ENCODE peak calls at places on chromosome 18, in ten cellular contexts. I, Q, J, T, F, O, U, Y, R and B are unnamed samples.

GRCh38 chr18:62781262-62781661 is 65.9 kb downstream of the PHLPP1 start:
- DNase-seq in I (no peak), Q (no peak), J (no peak), T (no peak), F (no peak), O (no peak), U (no peak), Y (no peak), R (no peak), B (no peak)

GRCh38 chr18:73283788-73284187 is 416.0 kb upstream of the NETO1 start:
- DNase-seq in I (no peak), Q (no peak), J (no peak), T (no peak), F (no peak), O (no peak), U (peak), Y (no peak), R (no peak), B (peak)

GRCh38 chr18:49301608-49302007 is 158.8 kb downstream of the DYM start:
- DNase-seq in I (no peak), Q (no peak), J (no peak), T (no peak), F (no peak), O (no peak), U (no peak), Y (no peak), R (no peak), B (no peak)

GRCh38 chr18:55319517-55319905 is 268.5 kb downstream of the TCF4 start:
- DNase-seq in I (no peak), Q (no peak), J (no peak), T (no peak), F (no peak), O (no peak), U (peak), Y (no peak), R (no peak), B (peak)

GRCh38 chr18:30405038-30405437 is 637.5 kb downstream of the DSC3 start:
- DNase-seq in I (no peak), Q (no peak), J (no peak), T (no peak), F (no peak), O (no peak), U (no peak), Y (no peak), R (no peak), B (no peak)

GRCh38 chr18:13414102-13414501 is 195.5 kb downstream of the LDLRAD4 start:
- DNase-seq in I (no peak), Q (no peak), J (no peak), T (no peak), F (no peak), O (no peak), U (no peak), Y (no peak), R (no peak), B (no peak)

GRCh38 chr18:57900906-57901305 is 97.8 kb upstream of the ATP8B1 start:
- DNase-seq in I (no peak), Q (no peak), J (peak), T (no peak), F (no peak), O (no peak), U (peak), Y (no peak), R (no peak), B (no peak)

GRCh38 chr18:78080081-78080480 is 830.4 kb downstream of the GALR1 start:
- DNase-seq in I (no peak), Q (no peak), J (no peak), T (no peak), F (no peak), O (no peak), U (no peak), Y (no peak), R (no peak), B (no peak)

GRCh38 chr18:27921392-27921791 is 255.5 kb downstream of the CDH2 start:
- DNase-seq in I (no peak), Q (no peak), J (no peak), T (no peak), F (no peak), O (no peak), U (no peak), Y (no peak), R (no peak), B (peak)

GRCh38 chr18:63979409-63979908 is 9.6 kb downstream of the SERPINB8 start:
- DNase-seq in I (peak), Q (peak), J (peak), T (peak), F (peak), O (peak), U (peak), Y (no peak), R (peak), B (peak)

GRCh38 chr18:48800877-48801727 is 149.7 kb downstream of the SMAD7 start:
- DNase-seq in I (no peak), Q (no peak), J (peak), T (no peak), F (no peak), O (peak), U (peak), Y (no peak), R (no peak), B (no peak)

GRCh38 chr18:48893559-48894265 is 57.1 kb downstream of the SMAD7 start:
- DNase-seq in I (no peak), Q (no peak), J (no peak), T (no peak), F (no peak), O (no peak), U (no peak), Y (no peak), R (no peak), B (no peak)

GRCh38 chr18:77119851-77120491 is 12.6 kb downstream of the MBP start:
- DNase-seq in I (no peak), Q (no peak), J (no peak), T (no peak), F (no peak), O (no peak), U (no peak), Y (no peak), R (no peak), B (no peak)

GRCh38 chr18:23406271-23406787 is 46.8 kb upstream of the RIOK3 start:
- DNase-seq in I (no peak), Q (no peak), J (peak), T (peak), F (no peak), O (no peak), U (no peak), Y (no peak), R (no peak), B (peak)

GRCh38 chr18:63518178-63519012 is 23.8 kb upstream of the SERPINB12 start:
- DNase-seq in I (peak), Q (peak), J (peak), T (peak), F (peak), O (peak), U (peak), Y (peak), R (peak), B (peak)

GRCh38 chr18:2036136-2036535 is 535.2 kb downstream of the METTL4 start:
- DNase-seq in I (no peak), Q (no peak), J (no peak), T (no peak), F (no peak), O (no peak), U (peak), Y (no peak), R (no peak), B (peak)